ENCODE peak calls at places on chromosomes 12 and 14, in ten cellular contexts. Q, Y, S, E, C, O, T, V, K and M are unnamed samples.

GRCh38 chr14:64663174-64663573 is 41.0 kb upstream of the PLEKHG3 start:
- DNase-seq in S (no peak), C (peak), O (no peak), T (no peak), V (peak), Y (no peak), E (no peak), Q (no peak), K (no peak), M (no peak)

GRCh38 chr14:65866906-65867305 is 454.4 kb downstream of the FUT8 start:
- DNase-seq in E (no peak), Y (no peak), T (no peak), S (no peak), K (no peak), O (peak), Q (no peak), C (no peak), V (no peak), M (no peak)

GRCh38 chr14:59333668-59334067 is 131.5 kb downstream of the GPR135 start:
- DNase-seq in E (no peak), S (no peak), V (peak), T (peak), Y (peak), O (no peak), C (peak), Q (no peak), K (peak), M (no peak)

GRCh38 chr12:107436376-107436775 is 249.2 kb upstream of the PWP1 start:
- DNase-seq in E (no peak), V (no peak), T (no peak), S (no peak), Y (no peak), C (peak), Q (no peak), K (no peak), O (no peak), M (no peak)

GRCh38 chr14:61033024-61033423 is 52.0 kb downstream of the SLC38A6 start:
- DNase-seq in Q (no peak), S (no peak), K (no peak), C (no peak), E (no peak), V (no peak), O (no peak), T (no peak), Y (no peak), M (no peak)

GRCh38 chr12:98901189-98901588 is 256.1 kb downstream of the APAF1 start:
- DNase-seq in C (no peak), T (no peak), V (no peak), E (no peak), K (no peak), S (no peak), Y (no peak), Q (no peak), O (no peak), M (no peak)

GRCh38 chr12:80222261-80222660 is 122.9 kb downstream of the OTOGL start:
- DNase-seq in K (no peak), T (no peak), S (no peak), C (peak), V (peak), Y (no peak), Q (no peak), E (no peak), O (no peak), M (no peak)

GRCh38 chr12:49200882-49201594 is 12.2 kb upstream of the TUBA1A start:
- DNase-seq in Q (no peak), S (no peak), T (no peak), Y (no peak), C (peak), V (peak), E (no peak), K (peak), O (no peak), M (no peak)

GRCh38 chr12:52056801-52057613 is 5.8 kb downstream of the NR4A1 start:
- DNase-seq in C (peak), Q (no peak), V (no peak), K (no peak), S (peak), T (no peak), Y (no peak), O (no peak), E (no peak), M (peak)

GRCh38 chr14:99754141-99755067 is 38.8 kb upstream of the EML1 start:
- DNase-seq in Q (no peak), E (no peak), Y (no peak), C (no peak), S (no peak), V (peak), K (no peak), O (no peak), T (peak), M (peak)

GRCh38 chr12:5318874-5319273 is 113.0 kb upstream of the NTF3 start:
- DNase-seq in V (no peak), E (no peak), T (no peak), C (peak), K (no peak), O (no peak), Q (no peak), Y (no peak), S (no peak), M (peak)

DNA sequence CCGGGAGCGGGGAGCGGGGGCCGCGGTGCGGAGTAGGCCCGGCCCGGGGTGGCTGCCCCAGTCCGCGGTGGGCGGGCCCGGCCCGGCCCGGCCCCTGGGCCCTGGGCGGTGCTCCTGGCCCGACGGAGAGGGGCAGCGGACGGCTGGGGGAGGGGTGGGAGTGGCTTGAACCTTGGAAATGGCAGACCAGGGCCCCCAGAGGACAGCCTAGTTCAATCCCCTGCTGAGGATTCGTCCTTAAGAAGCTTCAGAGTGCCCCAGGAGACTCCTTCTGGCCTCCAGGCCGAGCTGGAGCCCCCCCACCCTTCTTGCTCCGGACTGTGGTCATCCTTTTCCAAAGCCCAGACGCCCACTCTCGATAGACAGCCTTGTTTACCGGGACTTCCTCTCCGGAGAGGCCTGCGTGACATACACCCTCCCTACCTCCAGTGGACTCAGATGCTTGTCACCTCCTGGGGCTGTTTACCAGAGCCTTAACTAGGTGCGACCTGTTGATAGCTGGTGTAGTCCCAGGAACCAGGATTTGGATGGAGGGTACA is 458 bp downstream of the KHNYN start:
- DNase-seq in O (peak), E (peak), K (peak), T (peak), S (peak), V (peak), Q (peak), Y (peak), C (peak), M (peak)
- TF ChIP-seq CTCF in O (no peak), E (no peak), K (no peak), T (no peak), S (no peak), V (no peak), Q (no peak), Y (no peak), C (no peak), M (no peak)

GRCh38 chr14:51094901-51095853 is at the start of gene TRIM9:
- DNase-seq in E (peak), S (peak), Q (peak), V (peak), O (peak), K (peak), C (peak), Y (peak), T (peak), M (peak)
- TF ChIP-seq POLR2A in E (no peak), S (peak), Q (peak), V (no peak), O (peak), K (peak), C (no peak), Y (no peak), T (peak), M (peak)

DNA sequence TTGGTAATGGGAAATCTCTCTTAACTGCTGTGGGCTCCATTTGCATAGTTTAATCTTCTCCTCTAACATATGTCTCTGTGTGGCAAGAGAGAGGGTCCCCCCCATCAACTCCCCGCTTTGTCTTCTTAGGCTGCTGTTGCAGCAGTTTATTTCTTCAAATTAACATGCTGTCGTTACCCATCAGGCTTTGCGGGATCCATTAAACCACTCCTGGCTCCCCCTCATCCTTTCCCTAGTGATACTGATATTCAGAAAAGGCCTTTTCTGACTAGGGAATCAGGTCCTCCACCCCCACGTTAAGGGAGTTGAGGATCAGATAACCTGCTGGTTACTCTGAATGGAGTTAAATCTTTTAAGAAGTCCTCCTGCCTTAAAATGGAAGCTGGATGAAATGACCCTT is 15.3 kb downstream of the GPR84 start:
- DNase-seq in V (no peak), T (no peak), K (no peak), O (no peak), Q (no peak), C (no peak), E (no peak), Y (no peak), S (no peak), M (no peak)
- TF ChIP-seq CTCF in V (no peak), T (no peak), K (no peak), O (no peak), Q (no peak), C (no peak), E (no peak), Y (no peak), S (no peak), M (no peak)

GRCh38 chr14:76371066-76371465 is 4.9 kb upstream of the ESRRB start:
- DNase-seq in K (no peak), Q (no peak), E (no peak), T (no peak), Y (no peak), O (no peak), C (no peak), S (no peak), V (no peak), M (no peak)
- TF ChIP-seq POLR2A in K (no peak), Q (no peak), E (no peak), T (no peak), Y (no peak), O (no peak), C (no peak), S (no peak), V (no peak), M (no peak)

GRCh38 chr14:105207460-105207901 is 26.4 kb upstream of the NUDT14 start:
- DNase-seq in Q (no peak), O (no peak), K (no peak), Y (no peak), S (no peak), V (no peak), E (no peak), T (no peak), C (no peak), M (no peak)
- TF ChIP-seq CTCF in Q (no peak), O (no peak), K (no peak), Y (peak), S (no peak), V (no peak), E (no peak), T (no peak), C (no peak), M (no peak)